ENCODE peak calls at places on chromosomes 16 and 17, in four cellular contexts. R, B, H and D are unnamed samples.

GRCh38 chr16:87361916-87362619 is 21.5 kb downstream of the FBXO31 start:
- DNase-seq in R (peak), B (no peak), H (no peak), D (no peak)

GRCh38 chr17:50908860-50909764 is 43.0 kb upstream of the TOB1 start:
- DNase-seq in R (no peak), B (no peak), H (no peak), D (no peak)

GRCh38 chr16:83400234-83400633 is 407.5 kb upstream of the HSBP1 start:
- DNase-seq in R (no peak), B (no peak), H (no peak), D (no peak)

GRCh38 chr16:73864868-73865267 is 431.7 kb upstream of the PSMD7 start:
- DNase-seq in R (no peak), B (no peak), H (no peak), D (no peak)

GRCh38 chr16:87371261-87371866 is 12.2 kb downstream of the FBXO31 start:
- DNase-seq in R (no peak), B (no peak), H (no peak), D (no peak)

GRCh38 chr16:50696575-50697420 is 3.4 kb downstream of the NOD2 start:
- DNase-seq in R (peak), B (peak), H (no peak), D (no peak)

GRCh38 chr16:26717826-26718225 is 348.9 kb upstream of the C16orf82 start:
- DNase-seq in R (no peak), B (no peak), H (no peak), D (no peak)

GRCh38 chr17:38619937-38620550 is 14.3 kb upstream of the SRCIN1 start:
- DNase-seq in R (no peak), B (no peak), H (no peak), D (no peak)

GRCh38 chr16:70661918-70662641 is 15.7 kb downstream of the IL34 start:
- DNase-seq in R (peak), B (no peak), H (no peak), D (no peak)

GRCh38 chr16:1512174-1512573 is 19.0 kb downstream of the TELO2 start:
- DNase-seq in R (no peak), B (no peak), H (no peak), D (no peak)

GRCh38 chr17:8799851-8800212 is 667 bp upstream of the MFSD6L start:
- DNase-seq in R (no peak), B (no peak), H (no peak), D (no peak)

GRCh38 chr17:31562447-31562846 is 171.0 kb downstream of the RAB11FIP4 start:
- DNase-seq in R (no peak), B (no peak), H (no peak), D (no peak)

GRCh38 chr17:28415886-28416285 is 9.9 kb upstream of the SLC46A1 start:
- DNase-seq in R (no peak), B (no peak), H (no peak), D (no peak)

GRCh38 chr17:78343099-78343432 is 16.8 kb downstream of the SOCS3 start:
- DNase-seq in R (peak), B (peak), H (no peak), D (no peak)

GRCh38 chr17:17849863-17850373 is 13.1 kb upstream of the SREBF1 start:
- DNase-seq in R (peak), B (peak), H (no peak), D (no peak)

GRCh38 chr17:79106958-79107357 is 32.3 kb downstream of the ENGASE start:
- DNase-seq in R (no peak), B (no peak), H (no peak), D (no peak)

GRCh38 chr16:73126453-73126853 is 78.5 kb upstream of the ZFHX3 start:
- DNase-seq in R (peak), B (peak), H (peak), D (peak)

GRCh38 chr16:83389751-83390150 is 418.0 kb upstream of the HSBP1 start:
- DNase-seq in R (peak), B (no peak), H (no peak), D (no peak)

GRCh38 chr17:36118477-36119353 is 15.1 kb downstream of the CCL4 start:
- DNase-seq in R (no peak), B (no peak), H (no peak), D (no peak)

GRCh38 chr17:30782206-30782605 is 42.3 kb downstream of the CRLF3 start:
- DNase-seq in R (peak), B (peak), H (no peak), D (no peak)

GRCh38 chr16:70526403-70526802 is 2.8 kb downstream of the SF3B3 start:
- DNase-seq in R (no peak), B (no peak), H (no peak), D (no peak)

GRCh38 chr17:55433029-55433628 is 11.5 kb upstream of the MMD start:
- DNase-seq in R (peak), B (peak), H (no peak), D (no peak)

GRCh38 chr17:50063516-50064252 is 7.8 kb downstream of the ITGA3 start:
- DNase-seq in R (peak), B (peak), H (no peak), D (no peak)

GRCh38 chr16:80231888-80232287 is 308.9 kb upstream of the DYNLRB2 start:
- DNase-seq in R (peak), B (peak), H (no peak), D (no peak)

GRCh38 chr17:82118815-82119380 is 20.9 kb upstream of the FASN start:
- DNase-seq in R (peak), B (no peak), H (no peak), D (no peak)

GRCh38 chr17:1413281-1413791 is 13.3 kb upstream of the YWHAE start:
- DNase-seq in R (peak), B (peak), H (no peak), D (peak)

GRCh38 chr17:16930571-16931317 is 41.2 kb downstream of the TNFRSF13B start:
- DNase-seq in R (no peak), B (no peak), H (no peak), D (no peak)

GRCh38 chr17:51006601-51007000 is 114.1 kb downstream of the SPAG9 start:
- DNase-seq in R (peak), B (peak), H (no peak), D (no peak)

GRCh38 chr17:49895812-49896211 is 47.9 kb upstream of the TAC4 start:
- DNase-seq in R (no peak), B (no peak), H (no peak), D (no peak)

GRCh38 chr17:29687601-29688000 is 64.9 kb upstream of the CORO6 start:
- DNase-seq in R (no peak), B (no peak), H (no peak), D (no peak)

GRCh38 chr17:4617590-4618356 is 23.7 kb downstream of the ALOX15 start:
- DNase-seq in R (no peak), B (no peak), H (no peak), D (no peak)

GRCh38 chr16:23030001-23030400 is 119.3 kb downstream of the USP31 start:
- DNase-seq in R (no peak), B (no peak), H (no peak), D (no peak)

GRCh38 chr17:47720754-47721533 is 12.1 kb upstream of the TBX21 start:
- DNase-seq in R (peak), B (peak), H (no peak), D (no peak)

GRCh38 chr17:74442670-74443515 is 11.0 kb downstream of the GPRC5C start:
- DNase-seq in R (no peak), B (no peak), H (peak), D (peak)

GRCh38 chr16:89599451-89599858 is 14.0 kb upstream of the DPEP1 start:
- DNase-seq in R (no peak), B (peak), H (no peak), D (no peak)

GRCh38 chr17:46837521-46837920 is 13.9 kb upstream of the WNT9B start:
- DNase-seq in R (no peak), B (no peak), H (no peak), D (no peak)